ENCODE peak calls at places on chromosomes 4 and X, in five cellular contexts. B, S, A, U and D are unnamed samples.

GRCh38 chrX:76195579-76195978 is 22.7 kb downstream of the PBDC1 start:
- DNase-seq in B (no peak), S (no peak), A (no peak), U (no peak), D (no peak)

GRCh38 chr4:41148292-41148691 is 66.0 kb downstream of the APBB2 start:
- DNase-seq in B (no peak), S (no peak), A (no peak), U (peak; percentile 29), D (no peak)

GRCh38 chrX:12548746-12549145 is 242.5 kb upstream of the PRPS2 start:
- DNase-seq in B (peak; percentile 47), S (peak; percentile 71), A (no peak), U (peak; percentile 13), D (peak; percentile 62)

GRCh38 chr4:33780952-33781655 is 2463.2 kb downstream of the ARAP2 start:
- DNase-seq in B (no peak), S (no peak), A (peak; percentile 55), U (peak; percentile 55), D (peak; percentile 66)

GRCh38 chrX:20263474-20263873 is 3.2 kb downstream of the RPS6KA3 start:
- DNase-seq in B (no peak), S (no peak), A (no peak), U (peak; percentile 43), D (peak; percentile 70)

GRCh38 chr4:70705856-70706461 is 15.8 kb upstream of the RUFY3 start:
- DNase-seq in B (no peak), S (no peak), A (no peak), U (peak; percentile 56), D (peak; percentile 37)

GRCh38 chr4:152316969-152317368 is 218.9 kb downstream of the FBXW7 start:
- DNase-seq in B (no peak), S (no peak), A (no peak), U (peak; percentile 65), D (no peak)

GRCh38 chrX:104098919-104099318 is 13.4 kb upstream of the ZCCHC18 start:
- DNase-seq in B (no peak), S (no peak), A (no peak), U (no peak), D (no peak)

GRCh38 chr4:8723222-8723980 is 130.8 kb downstream of the CPZ start:
- DNase-seq in B (no peak), S (no peak), A (no peak), U (no peak), D (no peak)

GRCh38 chrX:132443736-132444135 is 45.1 kb downstream of the MBNL3 start:
- DNase-seq in B (no peak), S (no peak), A (no peak), U (no peak), D (no peak)

GRCh38 chrX:108699368-108699767 is 37.0 kb downstream of the IRS4 start:
- DNase-seq in B (peak; percentile 30), S (peak; percentile 54), A (peak; percentile 16), U (peak; percentile 55), D (peak; percentile 66)

GRCh38 chr4:83013420-83013867 is 2.8 kb upstream of the LIN54 start:
- DNase-seq in B (no peak), S (no peak), A (no peak), U (no peak), D (no peak)

GRCh38 chr4:101670370-101670769 is 120.2 kb upstream of the BANK1 start:
- DNase-seq in B (no peak), S (no peak), A (no peak), U (no peak), D (no peak)

GRCh38 chrX:555589-556220 is 74.9 kb upstream of the SHOX start:
- DNase-seq in B (no peak), S (no peak), A (no peak), U (no peak), D (no peak)

GRCh38 chrX:130171446-130172126 is at the start of gene RAB33A:
- DNase-seq in B (peak; percentile 21), S (peak; percentile 56), A (no peak), U (peak; percentile 48), D (no peak)

GRCh38 chr4:26931961-26932360 is 71.3 kb downstream of the STIM2 start:
- DNase-seq in B (no peak), S (no peak), A (no peak), U (no peak), D (no peak)

GRCh38 chrX:2955281-2955680 is 26.1 kb upstream of the ARSD start:
- DNase-seq in B (no peak), S (no peak), A (no peak), U (no peak), D (no peak)

GRCh38 chr4:3238721-3239120 is 10.2 kb upstream of the MSANTD1 start:
- DNase-seq in B (no peak), S (no peak), A (no peak), U (no peak), D (no peak)

GRCh38 chr4:119016636-119017035 is 119.0 kb upstream of the MYOZ2 start:
- DNase-seq in B (peak; percentile 23), S (no peak), A (no peak), U (peak; percentile 80), D (no peak)

GRCh38 chr4:51842554-51843308 is at the start of gene DCUN1D4:
- DNase-seq in B (peak; percentile 100), S (peak; percentile 100), A (peak; percentile 98), U (peak; percentile 100), D (peak; percentile 100)

DNA sequence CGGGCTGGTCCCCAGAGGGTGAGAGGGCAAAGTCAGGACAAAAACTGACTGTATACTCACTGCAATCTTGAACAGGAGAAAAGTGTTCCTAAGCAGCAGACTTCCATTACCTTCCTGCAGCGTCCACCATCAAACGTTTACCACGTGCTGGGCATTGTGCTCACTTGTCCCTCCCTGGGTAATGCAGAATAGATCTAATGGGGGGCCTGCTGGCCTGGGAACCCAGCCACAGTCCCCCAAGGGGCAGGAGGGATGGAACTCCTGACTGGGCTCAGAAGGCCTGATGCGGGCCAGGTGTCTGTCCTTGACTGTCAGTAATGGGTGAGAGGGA is 37.6 kb upstream of the FAM156A start:
- DNase-seq in B (no peak), S (no peak), A (no peak), U (no peak), D (no peak)
- H3K4me3 ChIP-seq in B (no peak overlapping the region), S (peak overlapping the region; percentile 68), A (peak overlapping the region; percentile 80), U (peak overlapping the region; percentile 93), D (peak overlapping the region; percentile 78)

DNA sequence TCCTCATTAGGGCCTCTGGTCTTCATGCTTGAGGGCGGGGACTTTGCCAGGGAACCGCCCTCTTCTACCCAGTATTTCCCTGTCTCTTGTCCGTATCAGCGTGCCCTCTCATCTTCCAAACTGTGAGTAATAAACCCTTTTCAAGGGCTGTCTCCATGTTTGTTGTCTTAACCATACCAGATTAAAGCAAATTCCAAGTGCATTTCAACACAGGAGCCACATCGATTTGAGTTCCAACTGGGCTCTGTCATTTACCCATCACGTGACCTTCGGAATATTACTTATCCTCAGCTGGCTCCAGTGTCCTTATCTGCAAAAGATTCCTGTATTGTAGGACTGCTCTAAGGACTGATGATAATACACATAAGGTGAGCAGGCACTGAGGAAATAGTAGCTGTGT is 6.4 kb upstream of the PHEX start:
- DNase-seq in B (peak; percentile 13), S (no peak), A (no peak), U (no peak), D (no peak)
- TF ChIP-seq EZH2phosphoT487 in B (no peak), S (no peak), A (no peak), U (no peak), D (no peak)

GRCh38 chr4:76212301-76212700 is 1.3 kb downstream of the SCARB2 start:
- DNase-seq in B (no peak), S (no peak), A (no peak), U (peak; percentile 48), D (no peak)

GRCh38 chr4:76212851-76213414 is 691 bp downstream of the SCARB2 start:
- DNase-seq in B (no peak), S (peak; percentile 25), A (no peak), U (peak; percentile 61), D (peak; percentile 6)

GRCh38 chr4:76210502-76210901 is 3.1 kb downstream of the SCARB2 start:
- DNase-seq in B (no peak), S (no peak), A (no peak), U (peak; percentile 44), D (no peak)

GRCh38 chr4:76213415-76214268 is at the start of gene SCARB2:
- DNase-seq in B (peak; percentile 94), S (peak; percentile 91), A (peak; percentile 47), U (peak; percentile 96), D (peak; percentile 78)

DNA sequence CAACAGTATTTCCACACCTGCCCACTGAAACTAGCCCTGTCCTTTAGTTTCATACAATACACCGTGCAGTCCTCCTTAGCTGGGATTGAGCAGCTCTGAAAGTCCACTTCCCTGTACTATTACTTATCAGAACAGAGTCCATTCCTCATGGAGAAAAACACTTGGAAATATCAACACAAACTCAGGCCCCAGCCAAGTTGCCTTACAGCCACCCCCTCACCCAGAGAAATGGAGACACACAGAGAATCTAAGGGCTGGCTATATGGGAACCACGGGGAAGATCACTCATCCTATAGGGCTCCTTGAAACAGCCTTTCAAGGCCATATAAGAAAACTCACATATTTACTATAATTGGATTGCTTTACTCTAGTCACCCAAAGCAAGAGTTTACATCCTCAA is 1.9 kb downstream of the SCARB2 start:
- DNase-seq in B (no peak), S (no peak), A (no peak), U (peak; percentile 31), D (no peak)
- H3K4me3 ChIP-seq in B (peak overlapping the region; percentile 74), S (peak overlapping the region; percentile 70), A (no peak overlapping the region), U (peak overlapping the region; percentile 86), D (peak overlapping the region; percentile 90)

GRCh38 chrX:23503835-23504539 is 163.3 kb upstream of the PRDX4 start:
- DNase-seq in B (peak; percentile 89), S (no peak), A (peak; percentile 79), U (peak; percentile 62), D (peak; percentile 96)

GRCh38 chrX:23504540-23504884 is 162.8 kb upstream of the PRDX4 start:
- DNase-seq in B (no peak), S (no peak), A (no peak), U (no peak), D (no peak)

GRCh38 chrX:23501974-23502373 is 165.3 kb upstream of the PRDX4 start:
- DNase-seq in B (no peak), S (no peak), A (no peak), U (no peak), D (no peak)

GRCh38 chrX:23505531-23506303 is 161.6 kb upstream of the PRDX4 start:
- DNase-seq in B (no peak), S (peak; percentile 27), A (no peak), U (no peak), D (peak; percentile 30)

DNA sequence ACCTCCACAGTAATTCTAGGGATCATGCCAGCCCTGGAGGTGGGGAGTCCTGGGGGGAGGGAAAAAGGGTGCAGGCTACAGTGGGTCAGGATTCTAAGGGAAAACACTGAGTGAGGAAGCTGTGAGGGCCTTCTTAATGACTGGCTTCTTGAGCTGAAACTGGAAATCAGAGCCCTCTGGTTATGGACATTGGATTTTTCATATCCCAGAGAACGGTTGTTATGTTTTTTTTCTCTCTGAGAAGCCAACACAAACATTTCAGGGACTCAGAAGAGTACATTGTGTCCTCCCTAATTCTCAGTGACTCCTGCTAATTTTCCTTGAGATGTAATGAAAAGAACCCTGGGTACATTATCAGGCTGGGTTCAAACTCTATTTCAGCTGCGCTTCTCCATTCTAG is 162.4 kb upstream of the PRDX4 start:
- DNase-seq in B (no peak), S (no peak), A (no peak), U (no peak), D (no peak)
- TF ChIP-seq EZH2phosphoT487 in B (no peak), S (no peak), A (no peak), U (no peak), D (no peak)

DNA sequence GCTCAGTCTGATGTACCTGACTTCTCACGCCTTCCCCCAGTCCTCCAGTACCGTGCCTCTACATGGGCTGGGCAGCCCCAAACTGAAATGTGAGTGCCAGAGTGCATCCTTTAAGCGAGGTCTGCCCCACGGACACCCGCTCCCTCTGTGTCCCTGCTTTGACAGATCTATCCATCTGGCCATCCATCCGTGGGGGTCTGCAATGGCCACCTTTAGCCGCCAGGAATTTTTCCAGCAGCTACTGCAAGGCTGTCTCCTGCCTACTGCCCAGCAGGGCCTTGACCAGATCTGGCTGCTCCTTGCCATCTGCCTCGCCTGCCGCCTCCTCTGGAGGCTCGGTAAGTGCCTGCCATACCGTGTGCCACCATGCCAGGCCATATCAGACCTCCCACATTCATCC is 827 bp downstream of the PORCN start:
- DNase-seq in B (no peak), S (no peak), A (no peak), U (peak; percentile 23), D (no peak)
- H3K4me3 ChIP-seq in B (no peak overlapping the region), S (peak overlapping the region; percentile 73), A (peak overlapping the region; percentile 51), U (peak overlapping the region; percentile 91), D (peak overlapping the region; percentile 83)